ENCODE peak calls at places on chromosomes 11 and 22, in five cellular contexts. V, M, O, I and W are unnamed samples.

GRCh38 chr11:111775024-111775710 is 9.0 kb upstream of the PPP2R1B start:
- DNase-seq in V (no peak), M (no peak), O (no peak), I (peak; percentile 21), W (no peak)

GRCh38 chr11:68533945-68534344 is 73.4 kb downstream of the PPP6R3 start:
- DNase-seq in V (no peak), M (no peak), O (no peak), I (no peak), W (no peak)

GRCh38 chr22:26713823-26714449 is 56.5 kb downstream of the MIAT start:
- DNase-seq in V (no peak), M (no peak), O (no peak), I (no peak), W (no peak)

GRCh38 chr11:44823920-44824704 is 97.3 kb downstream of the TSPAN18 start:
- DNase-seq in V (no peak), M (no peak), O (no peak), I (no peak), W (no peak)

GRCh38 chr11:128476729-128477128 is 110.6 kb downstream of the ETS1 start:
- DNase-seq in V (no peak), M (no peak), O (peak; percentile 83), I (no peak), W (peak; percentile 90)

GRCh38 chr22:24107668-24108067 is 73.6 kb upstream of the SUSD2 start:
- DNase-seq in V (no peak), M (no peak), O (no peak), I (peak; percentile 38), W (no peak)

GRCh38 chr11:63937713-63938480 is 905 bp upstream of the NAA40 start:
- DNase-seq in V (peak; percentile 69), M (no peak), O (peak; percentile 31), I (no peak), W (peak; percentile 20)

GRCh38 chr11:33375688-33376311 is 118.6 kb downstream of the HIPK3 start:
- DNase-seq in V (peak; percentile 34), M (peak; percentile 30), O (no peak), I (no peak), W (no peak)

GRCh38 chr11:1498262-1498661 is 11.7 kb upstream of the MOB2 start:
- DNase-seq in V (no peak), M (no peak), O (no peak), I (no peak), W (no peak)

GRCh38 chr11:14042686-14043440 is 80.3 kb downstream of the SPON1 start:
- DNase-seq in V (no peak), M (no peak), O (no peak), I (no peak), W (no peak)

GRCh38 chr11:29914203-29914930 is 102.5 kb downstream of the KCNA4 start:
- DNase-seq in V (no peak), M (no peak), O (no peak), I (no peak), W (no peak)

GRCh38 chr22:38040953-38041759 is 16.0 kb upstream of the PICK1 start:
- DNase-seq in V (no peak), M (no peak), O (no peak), I (no peak), W (peak; percentile 7)

GRCh38 chr22:48826546-48826945 is 1001.1 kb downstream of the BRD1 start:
- DNase-seq in V (no peak), M (no peak), O (no peak), I (no peak), W (no peak)

GRCh38 chr22:45876136-45877035 is 100.6 kb downstream of the WNT7B start:
- DNase-seq in V (no peak), M (no peak), O (no peak), I (no peak), W (no peak)

GRCh38 chr11:4491878-4492606 is 9.6 kb downstream of the OR52K1 start:
- DNase-seq in V (no peak), M (no peak), O (no peak), I (no peak), W (no peak)

GRCh38 chr11:47944555-47945128 is 35.7 kb upstream of the PTPRJ start:
- DNase-seq in V (no peak), M (no peak), O (no peak), I (no peak), W (no peak)

GRCh38 chr11:43923327-43924111 is 18.9 kb upstream of the C11orf96 start:
- DNase-seq in V (no peak), M (no peak), O (no peak), I (no peak), W (no peak)

GRCh38 chr11:14619580-14619979 is 24.0 kb upstream of the PDE3B start:
- DNase-seq in V (no peak), M (no peak), O (no peak), I (no peak), W (no peak)

GRCh38 chr11:7622731-7623130 is 50.6 kb downstream of the CYB5R2 start:
- DNase-seq in V (no peak), M (no peak), O (no peak), I (no peak), W (no peak)

GRCh38 chr11:65241134-65241533 is 20.6 kb upstream of the POLA2 start:
- DNase-seq in V (no peak), M (no peak), O (no peak), I (no peak), W (no peak)

GRCh38 chr11:65329944-65330403 is 3.7 kb upstream of the DPF2 start:
- DNase-seq in V (peak; percentile 87), M (no peak), O (peak; percentile 80), I (no peak), W (peak; percentile 100)

GRCh38 chr22:19098157-19098556 is 24.1 kb downstream of the DGCR2 start:
- DNase-seq in V (no peak), M (no peak), O (no peak), I (no peak), W (no peak)

GRCh38 chr11:34050536-34050935 is 995 bp upstream of the CAPRIN1 start:
- DNase-seq in V (no peak), M (no peak), O (no peak), I (no peak), W (no peak)

GRCh38 chr11:76278526-76278925 is 72.2 kb upstream of the WNT11 start:
- DNase-seq in V (no peak), M (no peak), O (no peak), I (no peak), W (no peak)

GRCh38 chr11:117931331-117931950 is 2.2 kb upstream of the TMPRSS13 start:
- DNase-seq in V (no peak), M (no peak), O (no peak), I (no peak), W (no peak)

GRCh38 chr11:129143335-129143734 is 48.8 kb downstream of the ARHGAP32 start:
- DNase-seq in V (peak; percentile 89), M (no peak), O (no peak), I (peak; percentile 71), W (peak; percentile 96)

GRCh38 chr11:63882555-63883242 is 34.3 kb downstream of the RCOR2 start:
- DNase-seq in V (no peak), M (no peak), O (peak; percentile 34), I (no peak), W (peak; percentile 64)

GRCh38 chr11:118536726-118537125 is 5.7 kb downstream of the TMEM25 start:
- DNase-seq in V (no peak), M (no peak), O (no peak), I (no peak), W (peak; percentile 11)